ENCODE peak calls at places on chromosomes 5 and 9, in four cellular contexts. Z, T, B and A are unnamed samples.

GRCh38 chr9:114327749-114328148 is 1.9 kb upstream of the ORM2 start:
- DNase-seq in Z (no peak), T (no peak), B (no peak), A (no peak)

GRCh38 chr9:88829276-88829675 is 162.0 kb upstream of the S1PR3 start:
- DNase-seq in B (no peak), T (no peak), Z (no peak), A (no peak)

GRCh38 chr5:38559427-38559826 is 3.0 kb upstream of the LIFR start:
- DNase-seq in T (no peak), Z (no peak), B (no peak), A (no peak)

GRCh38 chr9:123851851-123852250 is 78.1 kb downstream of the DENND1A start:
- DNase-seq in Z (no peak), B (no peak), T (no peak), A (no peak)

GRCh38 chr9:128055222-128056040 is 11.7 kb downstream of the NAIF1 start:
- DNase-seq in T (no peak), Z (no peak), B (no peak), A (peak)

GRCh38 chr9:5186416-5187169 is 1.2 kb upstream of the INSL6 start:
- DNase-seq in T (peak), Z (peak), B (peak), A (peak)

GRCh38 chr9:13648676-13649075 is 369.2 kb upstream of the MPDZ start:
- DNase-seq in B (no peak), T (no peak), Z (no peak), A (no peak)

GRCh38 chr5:135024956-135025729 is 8.9 kb downstream of the PITX1 start:
- DNase-seq in B (no peak), Z (peak), T (peak), A (no peak)

GRCh38 chr5:2960309-2960708 is 208.8 kb upstream of the IRX2 start:
- DNase-seq in T (no peak), Z (peak), B (no peak), A (no peak)

GRCh38 chr5:111583761-111584203 is 71.4 kb upstream of the STARD4 start:
- DNase-seq in T (no peak), Z (no peak), B (peak), A (no peak)

GRCh38 chr9:130696996-130697395 is 3.4 kb downstream of the EXOSC2 start:
- DNase-seq in T (no peak), B (no peak), Z (no peak), A (no peak)

GRCh38 chr9:73183917-73184861 is 32.5 kb downstream of the ANXA1 start:
- DNase-seq in T (peak), Z (no peak), B (peak), A (peak)

GRCh38 chr9:76901801-76902200 is 4.1 kb downstream of the PRUNE2 start:
- DNase-seq in B (no peak), T (no peak), Z (peak), A (no peak)

GRCh38 chr9:88076286-88077070 is 61.8 kb downstream of the SPATA31C2 start:
- DNase-seq in T (peak), B (peak), Z (peak), A (peak)